ENCODE peak calls at places on chromosome 22, in seven cellular contexts. K is tibial artery; J is CD8-positive, alpha-beta T cell; U is uterus; M is AG04450; Z is upper lobe of right lung; F is A549. E is an unnamed sample. For H3K9me3, the result is how much of the 10 kb centered on the place peaks cover.

GRCh38 chr22:42282252-42282942 is 11.9 kb upstream of the TCF20 start:
- DNase-seq in K (no peak), J (no peak), U (no peak), M (no peak), Z (peak), F (no peak), E (no peak)

GRCh38 chr22:18078329-18079041 is 695 bp downstream of the PEX26 start:
- DNase-seq in K (no peak), J (no peak), U (no peak), M (no peak), Z (peak), F (peak), E (no peak)

GRCh38 chr22:23774922-23775436 is 2.3 kb downstream of the MMP11 start:
- DNase-seq in K (no peak), J (no peak), U (no peak), M (no peak), Z (no peak), F (peak), E (no peak)

GRCh38 chr22:42202669-42203068 is 67.8 kb downstream of the TCF20 start:
- DNase-seq in K (no peak), J (peak), U (no peak), M (peak), Z (no peak), F (no peak), E (no peak)

GRCh38 chr22:36010090-36010489 is 18.5 kb downstream of the RBFOX2 start:
- DNase-seq in K (no peak), J (no peak), U (no peak), M (no peak), Z (no peak), F (no peak), E (no peak)

GRCh38 chr22:36026741-36027140 is 1.9 kb downstream of the RBFOX2 start:
- DNase-seq in K (no peak), J (no peak), U (no peak), M (no peak), Z (no peak), F (no peak), E (no peak)

GRCh38 chr22:21669026-21669425 is 3.2 kb downstream of the PPIL2 start:
- DNase-seq in K (no peak), J (no peak), U (no peak), M (no peak), Z (no peak), F (no peak), E (no peak)

GRCh38 chr22:17563936-17564391 is 666 bp downstream of the SLC25A18 start:
- DNase-seq in K (no peak), J (no peak), U (peak), M (no peak), Z (no peak), F (no peak), E (no peak)

GRCh38 chr22:36009085-36009484 is 19.5 kb downstream of the RBFOX2 start:
- DNase-seq in K (no peak), J (no peak), U (no peak), M (no peak), Z (no peak), F (no peak), E (no peak)

GRCh38 chr22:42967005-42967404 is 47.9 kb downstream of the PACSIN2 start:
- DNase-seq in K (no peak), J (no peak), U (no peak), M (no peak), Z (no peak), F (no peak), E (no peak)

GRCh38 chr22:17434856-17435255 is 65.6 kb downstream of the CECR2 start:
- DNase-seq in K (no peak), J (no peak), U (no peak), M (no peak), Z (no peak), F (no peak), E (no peak)

GRCh38 chr22:20437253-20438065 is at the start of gene SCARF2:
- DNase-seq in K (peak), J (no peak), U (peak), M (no peak), Z (peak), F (no peak), E (no peak)

GRCh38 chr22:19483481-19484244 is 3.9 kb downstream of the CDC45 start:
- DNase-seq in K (peak), J (no peak), U (no peak), M (no peak), Z (no peak), F (no peak), E (no peak)

GRCh38 chr22:46137218-46137766 is 13.0 kb upstream of the PPARA start:
- DNase-seq in K (no peak), J (no peak), U (no peak), M (no peak), Z (no peak), F (no peak), E (no peak)

GRCh38 chr22:40094449-40094848 is 83.3 kb upstream of the TNRC6B start:
- DNase-seq in K (no peak), J (no peak), U (no peak), M (no peak), Z (no peak), F (no peak), E (no peak)

GRCh38 chr22:37345863-37346514 is 63.7 kb downstream of the CYTH4 start:
- DNase-seq in K (no peak), J (no peak), U (peak), M (peak), Z (no peak), F (no peak), E (no peak)

GRCh38 chr22:40436460-40437431 is 66.4 kb downstream of the SGSM3 start:
- DNase-seq in K (peak), J (peak), U (peak), M (peak), Z (no peak), F (peak), E (no peak)

GRCh38 chr22:21108379-21109115 is 62.8 kb downstream of the LRRC74B start:
- DNase-seq in K (no peak), J (no peak), U (no peak), M (no peak), Z (no peak), F (peak), E (no peak)

GRCh38 chr22:41030891-41031290 is 61.5 kb upstream of the EP300 start:
- DNase-seq in K (no peak), J (no peak), U (no peak), M (no peak), Z (no peak), F (no peak), E (no peak)

GRCh38 chr22:29816539-29816938 is 21.5 kb downstream of the ASCC2 start:
- DNase-seq in K (no peak), J (no peak), U (no peak), M (no peak), Z (no peak), F (no peak), E (no peak)

GRCh38 chr22:25488244-25489020 is 76.0 kb upstream of the GRK3 start:
- DNase-seq in K (no peak), J (no peak), U (peak), M (no peak), Z (peak), F (peak), E (no peak)

GRCh38 chr22:11042116-11042515 is 4485.9 kb upstream of the OR11H1 start:
- DNase-seq in K (no peak), J (peak), U (no peak), M (no peak), Z (no peak), F (no peak), E (no peak)
- H3K9me3 ChIP-seq in K (under half), J (under half), U (under half), M (under half), Z (under half), F (under half), E (half or more)

GRCh38 chr22:47367107-47367690 is 604.7 kb downstream of the TBC1D22A start:
- DNase-seq in K (no peak), J (no peak), U (no peak), M (no peak), Z (no peak), F (no peak), E (no peak)
- H3K9me3 ChIP-seq in K (under half), J (under half), U (under half), M (under half), Z (under half), F (under half), E (under half)

DNA sequence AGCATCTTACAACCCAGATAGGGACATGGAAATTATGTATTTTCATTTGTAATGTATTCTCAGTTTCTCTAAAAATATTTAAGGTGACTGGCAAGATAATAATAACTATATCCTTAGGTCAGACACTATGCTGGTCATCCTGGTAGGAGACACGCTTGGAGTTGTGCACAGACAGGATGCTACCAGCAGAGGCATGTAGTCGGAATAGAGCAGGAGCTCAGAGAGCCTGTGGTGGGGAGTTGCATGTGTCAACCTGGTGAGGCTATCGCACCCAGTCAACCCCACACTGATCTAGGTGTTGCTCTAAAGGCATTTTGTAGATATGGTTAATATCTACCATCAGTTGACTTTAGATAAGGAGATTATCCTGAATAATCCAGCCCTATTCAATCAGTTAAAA is 318.5 kb downstream of the MIAT start:
- DNase-seq in K (no peak), J (no peak), U (no peak), M (no peak), Z (no peak), F (no peak), E (no peak)
- H3K9me3 ChIP-seq in K (under half), J (under half), U (under half), M (under half), Z (under half), F (under half), E (under half)

DNA sequence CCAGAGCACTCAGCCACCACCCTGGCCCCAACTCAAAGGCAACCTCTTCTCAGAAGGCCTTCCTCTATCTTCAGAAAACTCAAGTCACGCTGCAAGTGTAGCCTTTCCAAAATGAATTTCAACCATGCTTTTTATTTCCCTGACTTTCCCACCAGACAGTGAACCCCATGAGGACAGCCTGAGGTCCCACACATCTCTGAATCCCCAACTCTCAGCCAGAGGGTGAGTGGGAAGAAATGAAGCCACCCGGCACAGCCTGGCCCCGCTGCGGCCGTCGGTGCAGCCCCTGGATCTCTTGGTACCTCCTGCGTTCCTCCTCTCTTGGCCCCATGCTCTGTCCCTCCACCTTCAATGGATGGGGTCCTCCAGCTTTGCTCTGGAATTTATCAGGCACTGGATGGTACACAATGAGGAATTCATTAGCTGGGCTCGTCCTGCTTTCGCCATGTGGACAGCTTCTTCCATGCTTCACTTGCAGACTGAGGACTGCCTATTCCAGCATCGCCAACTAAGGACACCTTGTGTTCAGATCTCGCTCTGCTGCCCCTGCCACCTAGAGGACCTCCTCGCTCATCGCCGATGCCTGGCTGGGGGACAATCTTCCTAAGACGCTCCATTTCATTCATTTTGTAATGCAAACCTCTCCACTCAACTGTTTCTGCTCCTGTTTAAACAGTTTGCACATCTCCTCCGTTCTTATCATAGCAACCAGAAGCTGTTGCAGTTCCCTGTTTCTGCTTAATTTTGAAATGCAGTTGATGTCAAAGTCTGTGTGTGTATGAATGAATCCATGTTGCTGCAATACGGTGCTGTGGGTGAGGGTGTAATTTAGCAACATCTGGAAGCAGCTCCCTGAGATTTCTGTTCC is 672.1 kb downstream of the TBC1D22A start:
- DNase-seq in K (no peak), J (no peak), U (no peak), M (no peak), Z (no peak), F (no peak), E (peak)
- H3K9me3 ChIP-seq in K (under half), J (under half), U (under half), M (under half), Z (under half), F (under half), E (under half)

GRCh38 chr22:47209077-47209514 is 446.6 kb downstream of the TBC1D22A start:
- DNase-seq in K (peak), J (no peak), U (no peak), M (no peak), Z (no peak), F (no peak), E (peak)

GRCh38 chr22:47209547-47210023 is 447.1 kb downstream of the TBC1D22A start:
- DNase-seq in K (peak), J (no peak), U (no peak), M (no peak), Z (no peak), F (no peak), E (no peak)

GRCh38 chr22:47210686-47211085 is 448.2 kb downstream of the TBC1D22A start:
- DNase-seq in K (peak), J (no peak), U (no peak), M (no peak), Z (no peak), F (no peak), E (no peak)

GRCh38 chr22:47207846-47208554 is 445.6 kb downstream of the TBC1D22A start:
- DNase-seq in K (peak), J (peak), U (no peak), M (no peak), Z (no peak), F (no peak), E (no peak)

DNA sequence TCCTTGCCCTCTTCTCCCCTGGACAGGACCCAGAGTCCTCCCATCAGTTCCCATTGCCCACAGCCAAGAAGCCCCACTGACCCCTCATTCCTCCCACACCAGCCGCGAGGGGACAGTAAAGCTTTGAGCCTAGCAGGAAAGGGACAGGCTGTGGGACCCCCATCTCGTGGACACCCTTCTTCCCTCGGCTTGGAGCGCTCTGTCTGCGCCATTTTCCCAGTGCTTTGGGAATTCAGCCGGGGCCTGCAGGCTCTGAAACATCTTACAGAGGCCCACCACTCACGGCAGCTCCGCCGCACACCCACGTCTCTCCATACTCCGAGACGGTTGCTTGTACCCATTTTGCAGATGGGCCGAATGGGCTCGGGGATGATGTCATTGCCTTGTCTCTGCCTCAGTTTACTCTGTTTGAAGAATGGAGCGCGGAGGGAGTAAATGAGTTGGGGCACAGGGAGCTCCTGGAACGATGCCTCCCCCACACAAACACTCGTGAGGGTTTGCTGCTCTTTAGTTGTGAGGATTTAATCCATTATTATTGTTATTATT is 447.7 kb downstream of the TBC1D22A start:
- DNase-seq in K (peak), J (peak), U (no peak), M (no peak), Z (no peak), F (no peak), E (no peak)
- H3K9me3 ChIP-seq in K (under half), J (under half), U (under half), M (under half), Z (under half), F (under half), E (under half)

GRCh38 chr22:49325531-49326395 is 501.9 kb downstream of the BRD1 start:
- DNase-seq in K (no peak), J (peak), U (no peak), M (no peak), Z (peak), F (no peak), E (peak)
- H3K9me3 ChIP-seq in K (under half), J (under half), U (under half), M (half or more), Z (under half), F (under half), E (under half)